ENCODE peak calls at places on chromosomes 7 and 10, in four cellular contexts. G is Calu3, P is neural crest cell, I is GM04504. K is an unnamed sample.

GRCh38 chr10:6267941-6268340 is 65.2 kb downstream of the PFKFB3 start:
- DNase-seq in G (no peak), P (no peak), I (no peak), K (no peak)

GRCh38 chr10:88651131-88651541 is 13.1 kb upstream of the LIPF start:
- DNase-seq in G (no peak), P (no peak), I (peak), K (peak)

GRCh38 chr7:95427123-95427522 is 7.7 kb downstream of the PON2 start:
- DNase-seq in G (no peak), P (no peak), I (no peak), K (no peak)

GRCh38 chr7:26292768-26293560 is 1.3 kb downstream of the SNX10 start:
- DNase-seq in G (no peak), P (no peak), I (no peak), K (no peak)

GRCh38 chr7:91330378-91331295 is 66.4 kb downstream of the FZD1 start:
- DNase-seq in G (no peak), P (no peak), I (no peak), K (peak)

GRCh38 chr10:124525751-124526600 is 64.4 kb downstream of the LHPP start:
- DNase-seq in G (no peak), P (no peak), I (no peak), K (no peak)

GRCh38 chr10:103450201-103450695 is 1.9 kb downstream of the CALHM2 start:
- DNase-seq in G (no peak), P (no peak), I (no peak), K (no peak)

GRCh38 chr7:119197872-119198527 is 973.5 kb downstream of the ANKRD7 start:
- DNase-seq in G (peak), P (peak), I (no peak), K (peak)

GRCh38 chr7:117019786-117020604 is 66.7 kb downstream of the ST7 start:
- DNase-seq in G (no peak), P (peak), I (peak), K (peak)

GRCh38 chr10:131815366-131816156 is 85.2 kb upstream of the PPP2R2D start:
- DNase-seq in G (no peak), P (no peak), I (no peak), K (no peak)

GRCh38 chr10:24756283-24756682 is 32.6 kb upstream of the ARHGAP21 start:
- DNase-seq in G (no peak), P (no peak), I (no peak), K (no peak)

GRCh38 chr10:53315709-53316108 is 543.1 kb upstream of the MBL2 start:
- DNase-seq in G (no peak), P (no peak), I (no peak), K (no peak)

GRCh38 chr10:91017202-91017601 is 96.3 kb upstream of the ANKRD1 start:
- DNase-seq in G (no peak), P (no peak), I (no peak), K (no peak)

GRCh38 chr10:12934777-12935176 is 66.7 kb downstream of the CCDC3 start:
- DNase-seq in G (no peak), P (no peak), I (no peak), K (peak)

GRCh38 chr10:48464121-48464870 is 140.6 kb downstream of the ARHGAP22 start:
- DNase-seq in G (no peak), P (no peak), I (no peak), K (no peak)